ENCODE peak calls at places on chromosomes 13 and 19, in ten cellular contexts. K, W, U, O, Y, E, T, J, D and N are unnamed samples.

GRCh38 chr13:114099191-114099590 is 33.2 kb downstream of the RASA3 start:
- DNase-seq in K (peak; percentile 52), W (peak; percentile 47), U (no peak), O (no peak), Y (peak; percentile 88), E (peak; percentile 94), T (peak; percentile 77), J (peak; percentile 62), D (peak; percentile 93), N (peak; percentile 100)

GRCh38 chr19:43776285-43776684 is 4.5 kb downstream of the KCNN4 start:
- DNase-seq in K (no peak), W (no peak), U (no peak), O (no peak), Y (no peak), E (no peak), T (no peak), J (no peak), D (no peak), N (no peak)

GRCh38 chr13:68439821-68440220 is 1209.7 kb upstream of the PCDH9 start:
- DNase-seq in K (no peak), W (no peak), U (no peak), O (no peak), Y (no peak), E (no peak), T (no peak), J (no peak), D (no peak), N (peak; percentile 1)

GRCh38 chr13:48769107-48769704 is 115.5 kb downstream of the CYSLTR2 start:
- DNase-seq in K (peak; percentile 85), W (peak; percentile 59), U (peak; percentile 90), O (peak; percentile 90), Y (peak; percentile 86), E (peak; percentile 96), T (peak; percentile 61), J (no peak), D (peak; percentile 91), N (no peak)

GRCh38 chr19:29676586-29676985 is 11.3 kb downstream of the PLEKHF1 start:
- DNase-seq in K (no peak), W (peak; percentile 11), U (no peak), O (peak; percentile 70), Y (peak; percentile 70), E (no peak), T (no peak), J (no peak), D (no peak), N (no peak)

GRCh38 chr19:44792286-44792685 is 14.6 kb downstream of the CBLC start:
- DNase-seq in K (no peak), W (no peak), U (no peak), O (no peak), Y (no peak), E (no peak), T (no peak), J (no peak), D (no peak), N (no peak)

GRCh38 chr19:4596033-4596904 is 36.8 kb upstream of the SEMA6B start:
- DNase-seq in K (no peak), W (no peak), U (no peak), O (no peak), Y (no peak), E (no peak), T (no peak), J (no peak), D (no peak), N (no peak)

GRCh38 chr13:23696610-23697009 is 126.4 kb downstream of the TNFRSF19 start:
- DNase-seq in K (no peak), W (no peak), U (no peak), O (no peak), Y (no peak), E (no peak), T (no peak), J (no peak), D (peak; percentile 29), N (no peak)

GRCh38 chr19:18587561-18587960 is 1.0 kb upstream of the REX1BD start:
- DNase-seq in K (no peak), W (no peak), U (no peak), O (no peak), Y (no peak), E (no peak), T (no peak), J (no peak), D (no peak), N (no peak)

GRCh38 chr19:38666662-38667448 is 19.4 kb downstream of the ACTN4 start:
- DNase-seq in K (no peak), W (no peak), U (peak; percentile 73), O (no peak), Y (peak; percentile 75), E (no peak), T (no peak), J (no peak), D (peak; percentile 81), N (no peak)

GRCh38 chr19:49847731-49848696 is 2.9 kb upstream of the PTOV1 start:
- DNase-seq in K (no peak), W (no peak), U (no peak), O (no peak), Y (no peak), E (no peak), T (no peak), J (no peak), D (peak; percentile 91), N (peak; percentile 90)

GRCh38 chr19:991174-991931 is 7.2 kb downstream of the WDR18 start:
- DNase-seq in K (no peak), W (peak; percentile 44), U (peak; percentile 71), O (no peak), Y (no peak), E (no peak), T (peak; percentile 23), J (peak; percentile 86), D (peak; percentile 46), N (no peak)

GRCh38 chr13:23995283-23996073 is 98.2 kb upstream of the C1QTNF9B start:
- DNase-seq in K (no peak), W (no peak), U (no peak), O (no peak), Y (peak; percentile 48), E (no peak), T (no peak), J (no peak), D (no peak), N (no peak)

GRCh38 chr19:47407417-47407774 is 11.9 kb downstream of the MEIS3 start:
- DNase-seq in K (no peak), W (no peak), U (no peak), O (no peak), Y (no peak), E (no peak), T (no peak), J (no peak), D (no peak), N (no peak)

GRCh38 chr13:82010780-82011179 is 1669.9 kb upstream of the SPRY2 start:
- DNase-seq in K (no peak), W (no peak), U (no peak), O (no peak), Y (no peak), E (no peak), T (no peak), J (no peak), D (no peak), N (no peak)

GRCh38 chr13:94858856-94859811 is 146.8 kb upstream of the SOX21 start:
- DNase-seq in K (no peak), W (peak; percentile 53), U (peak; percentile 57), O (peak; percentile 35), Y (peak; percentile 64), E (no peak), T (peak; percentile 36), J (peak; percentile 30), D (peak; percentile 5), N (no peak)

GRCh38 chr13:110617326-110618072 is 2.2 kb downstream of the NAXD start:
- DNase-seq in K (no peak), W (peak; percentile 78), U (peak; percentile 56), O (peak; percentile 85), Y (no peak), E (no peak), T (peak; percentile 43), J (no peak), D (peak; percentile 97), N (no peak)

GRCh38 chr13:35573639-35574038 is 97.2 kb upstream of the MAB21L1 start:
- DNase-seq in K (no peak), W (no peak), U (no peak), O (no peak), Y (no peak), E (no peak), T (no peak), J (no peak), D (no peak), N (no peak)

GRCh38 chr19:39124136-39124764 is 1.3 kb upstream of the PAK4 start:
- DNase-seq in K (no peak), W (no peak), U (no peak), O (no peak), Y (no peak), E (no peak), T (no peak), J (no peak), D (no peak), N (no peak)

GRCh38 chr19:47447470-47448359 is 24.0 kb downstream of the SLC8A2 start:
- DNase-seq in K (no peak), W (peak; percentile 56), U (peak; percentile 69), O (peak; percentile 28), Y (no peak), E (no peak), T (no peak), J (peak; percentile 89), D (peak; percentile 22), N (no peak)

GRCh38 chr19:364496-365287 is 20.1 kb upstream of the MIER2 start:
- DNase-seq in K (no peak), W (no peak), U (no peak), O (no peak), Y (no peak), E (no peak), T (no peak), J (no peak), D (no peak), N (no peak)

GRCh38 chr19:54155694-54156093 is 3.8 kb downstream of the LENG1 start:
- DNase-seq in K (no peak), W (no peak), U (peak; percentile 48), O (no peak), Y (no peak), E (no peak), T (no peak), J (peak; percentile 85), D (no peak), N (no peak)
- TF ChIP-seq POLR2A in K (no peak), W (no peak), U (no peak), O (no peak), Y (no peak), E (no peak), T (no peak), J (no peak), D (no peak), N (no peak)

GRCh38 chr19:46391296-46392251 is 21.8 kb downstream of the CCDC8 start:
- DNase-seq in K (no peak), W (peak; percentile 33), U (no peak), O (no peak), Y (no peak), E (no peak), T (no peak), J (no peak), D (no peak), N (no peak)
- TF ChIP-seq POLR2A in K (no peak), W (no peak), U (no peak), O (no peak), Y (no peak), E (no peak), T (no peak), J (no peak), D (no peak), N (no peak)

GRCh38 chr13:72798817-72799216 is 16.9 kb downstream of the PIBF1 start:
- DNase-seq in K (no peak), W (no peak), U (no peak), O (no peak), Y (no peak), E (no peak), T (no peak), J (no peak), D (no peak), N (no peak)
- TF ChIP-seq POLR2A in K (no peak), W (no peak), U (no peak), O (no peak), Y (no peak), E (no peak), T (no peak), J (no peak), D (no peak), N (no peak)

GRCh38 chr19:17500447-17501198 is 10.8 kb upstream of the PGLS start:
- DNase-seq in K (no peak), W (no peak), U (no peak), O (no peak), Y (no peak), E (no peak), T (no peak), J (peak; percentile 70), D (no peak), N (no peak)
- TF ChIP-seq POLR2A in K (no peak), W (no peak), U (no peak), O (no peak), Y (no peak), E (no peak), T (no peak), J (no peak), D (no peak), N (no peak)